ENCODE peak calls at places on chromosomes 2 and 18, in ten cellular contexts. K is K562, F is tibial nerve, X is H1, D is sigmoid colon, N is transverse colon, M is HepG2, S is GM12878, U is esophagus muscularis mucosa, P is stomach. Y is an unnamed sample.

GRCh38 chr18:48488388-48488850 is 50.4 kb upstream of the CTIF start:
- DNase-seq in F (no peak), U (no peak), S (no peak), X (no peak), N (peak; percentile 70), M (peak; percentile 97), K (no peak), D (no peak), P (peak; percentile 95), Y (peak; percentile 83)

GRCh38 chr2:106156305-106157288 is 37.5 kb downstream of the UXS1 start:
- DNase-seq in S (no peak), P (no peak), U (no peak), M (no peak), F (no peak), N (no peak), X (no peak), D (no peak), K (no peak), Y (no peak)

GRCh38 chr2:173124441-173124840 is 48.8 kb downstream of the MAP3K20 start:
- DNase-seq in S (no peak), P (no peak), M (no peak), F (no peak), N (no peak), U (no peak), K (no peak), X (no peak), D (no peak), Y (no peak)

GRCh38 chr18:12433829-12434540 is 26.3 kb downstream of the PRELID3A start:
- DNase-seq in M (no peak), N (no peak), U (no peak), P (no peak), K (no peak), F (no peak), D (no peak), S (no peak), X (no peak), Y (no peak)

GRCh38 chr2:108927936-108928659 is 60.9 kb downstream of the EDAR start:
- DNase-seq in S (no peak), P (peak; percentile 54), K (peak; percentile 57), U (no peak), F (no peak), M (peak; percentile 51), X (no peak), D (peak; percentile 46), N (peak; percentile 55), Y (no peak)

GRCh38 chr2:44170337-44170736 is 1.7 kb downstream of the PPM1B start:
- DNase-seq in N (no peak), M (peak; percentile 20), D (no peak), U (no peak), X (no peak), P (no peak), F (no peak), K (no peak), S (no peak), Y (no peak)

GRCh38 chr2:149931486-149931885 is 343.9 kb upstream of the MMADHC start:
- DNase-seq in X (no peak), U (no peak), F (no peak), P (no peak), N (no peak), K (no peak), D (no peak), S (no peak), M (no peak), Y (no peak)

GRCh38 chr18:9053814-9054213 is 48.7 kb upstream of the NDUFV2 start:
- DNase-seq in M (no peak), F (no peak), P (no peak), K (no peak), X (no peak), N (no peak), U (no peak), S (no peak), D (no peak), Y (no peak)

GRCh38 chr18:75923169-75923568 is 495.7 kb upstream of the SMIM21 start:
- DNase-seq in D (peak; percentile 92), X (no peak), F (peak; percentile 20), K (no peak), U (peak; percentile 95), P (no peak), N (peak; percentile 26), S (no peak), M (no peak), Y (peak; percentile 64)

GRCh38 chr2:51013870-51014526 is 17.9 kb downstream of the NRXN1 start:
- DNase-seq in X (no peak), S (no peak), P (no peak), K (no peak), N (no peak), M (no peak), D (no peak), U (no peak), F (no peak), Y (no peak)

GRCh38 chr18:8106603-8107002 is 502.6 kb upstream of the RAB12 start:
- DNase-seq in F (no peak), M (no peak), D (no peak), U (no peak), N (no peak), S (no peak), X (no peak), P (no peak), K (no peak), Y (no peak)

GRCh38 chr2:24844023-24844685 is 50.9 kb downstream of the CENPO start:
- DNase-seq in S (no peak), X (no peak), D (no peak), U (no peak), N (no peak), P (no peak), K (no peak), F (no peak), M (no peak), Y (no peak)

GRCh38 chr2:226208726-226209125 is 590.9 kb downstream of the IRS1 start:
- DNase-seq in M (no peak), P (no peak), X (no peak), U (no peak), K (no peak), D (no peak), F (no peak), S (no peak), N (no peak), Y (no peak)
- H3K4me1 ChIP-seq in M (peaks cover 4% of the 10 kb centered on the region), P (no peaks in the 10 kb centered on the region), X (no peaks in the 10 kb centered on the region), U (peaks cover 16% of the 10 kb centered on the region), K (no peaks in the 10 kb centered on the region), D (peaks cover 14% of the 10 kb centered on the region), F (no peaks in the 10 kb centered on the region), S (no peaks in the 10 kb centered on the region), N (peaks cover 6% of the 10 kb centered on the region), Y (no peaks in the 10 kb centered on the region)

GRCh38 chr2:212489719-212490346 is 48.8 kb downstream of the ERBB4 start:
- DNase-seq in D (no peak), M (no peak), P (no peak), S (peak; percentile 11), U (no peak), X (no peak), N (no peak), K (no peak), F (no peak), Y (no peak)
- TF ChIP-seq EP300 in D (no peak), M (no peak), P (no peak), S (no peak), U (no peak), X (no peak), N (no peak), K (no peak), F (no peak), Y (no peak)

DNA sequence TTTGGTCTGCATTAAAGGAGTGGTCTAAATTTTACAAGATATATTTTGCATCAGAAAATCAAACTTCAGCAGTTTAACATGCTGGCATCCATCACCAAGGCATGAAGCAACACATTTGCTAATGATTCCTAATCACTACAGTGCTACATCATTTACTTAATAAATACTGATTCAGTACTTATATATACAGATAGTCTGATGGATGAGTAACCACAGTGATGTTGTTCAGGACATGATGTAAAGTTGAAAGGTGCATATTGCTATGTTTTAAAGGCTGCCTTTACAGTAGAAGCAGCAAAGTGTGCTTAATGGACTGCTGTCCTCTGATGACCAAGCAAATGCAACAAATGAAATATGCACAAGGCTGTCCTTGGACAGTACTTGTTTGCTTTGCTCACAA is 11.1 kb downstream of the SUPT7L start:
- DNase-seq in P (no peak), K (no peak), F (no peak), U (no peak), D (no peak), M (no peak), S (no peak), X (no peak), N (no peak), Y (no peak)
- H3K36me3 ChIP-seq in P (peaks cover 100% of the 10 kb centered on the region), K (peaks cover 94% of the 10 kb centered on the region), F (peaks cover 21% of the 10 kb centered on the region), U (peaks cover 97% of the 10 kb centered on the region), D (peaks cover 100% of the 10 kb centered on the region), M (peaks cover 91% of the 10 kb centered on the region), S (peaks cover 39% of the 10 kb centered on the region), X (peaks cover 77% of the 10 kb centered on the region), N (no peaks in the 10 kb centered on the region), Y (no peaks in the 10 kb centered on the region)

GRCh38 chr2:237731663-237732062 is 66.9 kb upstream of the RBM44 start:
- DNase-seq in N (no peak), F (no peak), D (peak; percentile 68), P (no peak), M (peak; percentile 48), X (no peak), U (no peak), K (no peak), S (no peak), Y (no peak)

GRCh38 chr2:237732790-237733349 is 65.7 kb upstream of the RBM44 start:
- DNase-seq in U (no peak), M (no peak), F (no peak), K (no peak), S (no peak), D (peak; percentile 71), P (no peak), N (no peak), X (no peak), Y (peak; percentile 47)

GRCh38 chr2:237727363-237727762 is 71.2 kb upstream of the RBM44 start:
- DNase-seq in P (no peak), D (peak; percentile 49), N (peak; percentile 35), M (no peak), X (no peak), F (no peak), U (no peak), K (no peak), S (no peak), Y (no peak)

GRCh38 chr2:237732070-237732469 is 66.5 kb upstream of the RBM44 start:
- DNase-seq in F (no peak), S (no peak), P (no peak), K (no peak), M (peak; percentile 60), X (no peak), D (peak; percentile 57), U (no peak), N (no peak), Y (no peak)

DNA sequence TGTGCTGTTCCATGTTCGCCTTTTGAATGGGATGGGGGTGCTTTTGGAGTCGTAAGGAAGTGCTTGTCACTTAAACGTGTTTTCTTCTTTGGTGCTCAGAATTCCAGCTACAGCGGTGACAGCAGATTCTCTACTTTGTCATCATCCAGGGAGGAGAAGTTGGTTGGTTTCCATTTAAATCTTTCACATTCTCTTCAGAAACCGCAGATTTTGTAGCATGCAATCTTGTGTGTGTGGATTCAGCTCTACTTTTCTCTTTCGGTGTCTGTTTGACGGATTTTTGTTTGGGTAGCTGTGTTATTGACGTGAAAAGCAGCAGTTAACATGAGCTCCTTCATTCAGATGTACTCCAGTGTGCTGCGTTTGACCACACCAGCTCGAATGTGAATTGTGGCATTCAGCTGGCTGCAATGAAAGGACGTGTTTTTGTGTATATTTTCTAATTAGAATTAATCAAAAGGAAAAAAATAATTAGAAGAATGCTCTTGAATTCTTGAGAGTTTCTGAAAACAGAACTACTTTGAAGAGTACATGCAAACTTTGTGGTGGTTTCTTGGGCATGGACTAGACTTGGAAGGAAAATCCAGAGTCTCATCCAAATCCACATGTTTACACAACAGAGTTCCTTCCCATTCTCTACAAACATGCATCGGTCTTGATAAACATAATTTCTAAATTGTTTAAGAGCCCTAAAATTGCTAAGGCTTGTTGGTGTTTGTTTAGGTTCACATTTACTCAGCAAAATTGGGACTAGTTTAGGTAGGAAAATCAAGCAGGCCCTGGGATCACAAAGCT is 68.7 kb upstream of the RBM44 start:
- DNase-seq in F (no peak), X (no peak), N (no peak), S (no peak), D (no peak), U (no peak), K (no peak), P (no peak), M (no peak), Y (no peak)
- H3K4me1 ChIP-seq in F (peaks cover 7% of the 10 kb centered on the region), X (peaks cover 22% of the 10 kb centered on the region), N (peaks cover 59% of the 10 kb centered on the region), S (no peaks in the 10 kb centered on the region), D (peaks cover 83% of the 10 kb centered on the region), U (peaks cover 100% of the 10 kb centered on the region), K (no peaks in the 10 kb centered on the region), P (peaks cover 65% of the 10 kb centered on the region), M (peaks cover 68% of the 10 kb centered on the region), Y (peaks cover 10% of the 10 kb centered on the region)